ENCODE peak calls at places on chromosomes 7 and 10, in four cellular contexts. One of them, this sample, is unnamed.

GRCh38 chr7:11807000-11807399 is 25.0 kb downstream of the THSD7A start:
- DNase-seq in Panc1: no peak
- DNase-seq in tibial nerve: no peak
- DNase-seq in heart left ventricle: no peak
- DNase-seq in this sample: no peak

GRCh38 chr7:150784120-150784736 is 15.9 kb downstream of the TMEM176B start:
- DNase-seq in Panc1: no peak
- DNase-seq in tibial nerve: no peak
- DNase-seq in heart left ventricle: no peak
- DNase-seq in this sample: no peak

GRCh38 chr7:135800560-135800959 is 51.9 kb upstream of the FAM180A start:
- DNase-seq in Panc1: no peak
- DNase-seq in tibial nerve: no peak
- DNase-seq in heart left ventricle: no peak
- DNase-seq in this sample: no peak

GRCh38 chr10:86042161-86042560 is 324.4 kb downstream of the GRID1 start:
- DNase-seq in Panc1: no peak
- DNase-seq in tibial nerve: no peak
- DNase-seq in heart left ventricle: no peak
- DNase-seq in this sample: no peak

GRCh38 chr7:157271991-157272324 is 64.8 kb upstream of the DNAJB6 start:
- DNase-seq in Panc1: no peak
- DNase-seq in tibial nerve: peak; percentile 70
- DNase-seq in heart left ventricle: peak; percentile 46
- DNase-seq in this sample: peak; percentile 70

GRCh38 chr7:44986218-44987053 is 7.6 kb upstream of the MYO1G start:
- DNase-seq in Panc1: peak; percentile 86
- DNase-seq in tibial nerve: peak; percentile 85
- DNase-seq in heart left ventricle: peak; percentile 96
- DNase-seq in this sample: peak; percentile 95

GRCh38 chr10:102241444-102242117 is at the start of gene PITX3:
- DNase-seq in Panc1: peak; percentile 69
- DNase-seq in tibial nerve: peak; percentile 88
- DNase-seq in heart left ventricle: peak; percentile 94
- DNase-seq in this sample: peak; percentile 90

GRCh38 chr7:155291045-155291530 is 6.6 kb upstream of the INSIG1 start:
- DNase-seq in Panc1: no peak
- DNase-seq in tibial nerve: no peak
- DNase-seq in heart left ventricle: no peak
- DNase-seq in this sample: peak; percentile 77

GRCh38 chr10:75476569-75476968 is 45.1 kb downstream of the LRMDA start:
- DNase-seq in Panc1: no peak
- DNase-seq in tibial nerve: no peak
- DNase-seq in heart left ventricle: no peak
- DNase-seq in this sample: no peak

GRCh38 chr10:127952575-127952869 is 45.6 kb downstream of the PTPRE start:
- DNase-seq in Panc1: no peak
- DNase-seq in tibial nerve: no peak
- DNase-seq in heart left ventricle: no peak
- DNase-seq in this sample: no peak

GRCh38 chr10:47322300-47323061 is at the start of gene GDF2:
- DNase-seq in Panc1: no peak
- DNase-seq in tibial nerve: no peak
- DNase-seq in heart left ventricle: no peak
- DNase-seq in this sample: no peak

GRCh38 chr10:23432161-23432560 is 6.7 kb upstream of the OTUD1 start:
- DNase-seq in Panc1: no peak
- DNase-seq in tibial nerve: no peak
- DNase-seq in heart left ventricle: no peak
- DNase-seq in this sample: no peak

GRCh38 chr7:155830961-155831806 is 18.9 kb upstream of the SHH start:
- DNase-seq in Panc1: no peak
- DNase-seq in tibial nerve: no peak
- DNase-seq in heart left ventricle: no peak
- DNase-seq in this sample: no peak

GRCh38 chr10:31426425-31426824 is 107.4 kb downstream of the ZEB1 start:
- DNase-seq in Panc1: peak; percentile 41
- DNase-seq in tibial nerve: no peak
- DNase-seq in heart left ventricle: no peak
- DNase-seq in this sample: no peak

GRCh38 chr10:60299961-60300883 is 89.5 kb downstream of the ANK3 start:
- DNase-seq in Panc1: no peak
- DNase-seq in tibial nerve: no peak
- DNase-seq in heart left ventricle: peak; percentile 58
- DNase-seq in this sample: peak; percentile 24

GRCh38 chr10:11901036-11901301 is 77.8 kb downstream of the PROSER2 start:
- DNase-seq in Panc1: no peak
- DNase-seq in tibial nerve: no peak
- DNase-seq in heart left ventricle: no peak
- DNase-seq in this sample: no peak

GRCh38 chr7:159195926-159196325 is 51.3 kb upstream of the VIPR2 start:
- DNase-seq in Panc1: no peak
- DNase-seq in tibial nerve: no peak
- DNase-seq in heart left ventricle: no peak
- DNase-seq in this sample: no peak

GRCh38 chr10:12241810-12242529 is 46.0 kb downstream of the CDC123 start:
- DNase-seq in Panc1: no peak
- DNase-seq in tibial nerve: no peak
- DNase-seq in heart left ventricle: peak; percentile 54
- DNase-seq in this sample: no peak

GRCh38 chr10:44862006-44862751 is 49.0 kb upstream of the TMEM72 start:
- DNase-seq in Panc1: no peak
- DNase-seq in tibial nerve: no peak
- DNase-seq in heart left ventricle: no peak
- DNase-seq in this sample: no peak

GRCh38 chr7:18974803-18975202 is 142.6 kb downstream of the TWIST1 start:
- DNase-seq in Panc1: no peak
- DNase-seq in tibial nerve: no peak
- DNase-seq in heart left ventricle: no peak
- DNase-seq in this sample: no peak

GRCh38 chr7:108261560-108262255 is 131.5 kb upstream of the LAMB4 start:
- DNase-seq in Panc1: no peak
- DNase-seq in tibial nerve: no peak
- DNase-seq in heart left ventricle: no peak
- DNase-seq in this sample: no peak

GRCh38 chr7:29400435-29400834 is 163.2 kb upstream of the PRR15 start:
- DNase-seq in Panc1: no peak
- DNase-seq in tibial nerve: no peak
- DNase-seq in heart left ventricle: no peak
- DNase-seq in this sample: no peak

GRCh38 chr10:76942556-76943416 is 694.8 kb downstream of the KCNMA1 start:
- DNase-seq in Panc1: no peak
- DNase-seq in tibial nerve: no peak
- DNase-seq in heart left ventricle: no peak
- DNase-seq in this sample: no peak

GRCh38 chr10:93386496-93387369 is 95.4 kb downstream of the MYOF start:
- DNase-seq in Panc1: no peak
- DNase-seq in tibial nerve: no peak
- DNase-seq in heart left ventricle: peak; percentile 21
- DNase-seq in this sample: no peak

GRCh38 chr10:113882240-113882639 is 27.8 kb downstream of the NHLRC2 start:
- DNase-seq in Panc1: no peak
- DNase-seq in tibial nerve: no peak
- DNase-seq in heart left ventricle: no peak
- DNase-seq in this sample: no peak
- H3K27ac ChIP-seq in Panc1: no peak overlapping the region
- H3K27ac ChIP-seq in tibial nerve: no peak overlapping the region
- H3K27ac ChIP-seq in heart left ventricle: no peak overlapping the region
- H3K27ac ChIP-seq in this sample: no peak overlapping the region

GRCh38 chr7:15905251-15906040 is 219.0 kb upstream of the MEOX2 start:
- DNase-seq in Panc1: no peak
- DNase-seq in tibial nerve: no peak
- DNase-seq in heart left ventricle: no peak
- DNase-seq in this sample: no peak

GRCh38 chr7:15906436-15906835 is 220.0 kb upstream of the MEOX2 start:
- DNase-seq in Panc1: no peak
- DNase-seq in tibial nerve: no peak
- DNase-seq in heart left ventricle: no peak
- DNase-seq in this sample: no peak
- H3K27me3 ChIP-seq in Panc1: no peaks in the 10 kb centered on the region
- H3K27me3 ChIP-seq in tibial nerve: no peaks in the 10 kb centered on the region
- H3K27me3 ChIP-seq in heart left ventricle: no peaks in the 10 kb centered on the region
- H3K27me3 ChIP-seq in this sample: no peaks in the 10 kb centered on the region

GRCh38 chr10:119666709-119667004 is 15.5 kb downstream of the BAG3 start:
- DNase-seq in Panc1: no peak
- DNase-seq in tibial nerve: no peak
- DNase-seq in heart left ventricle: no peak
- DNase-seq in this sample: no peak

GRCh38 chr10:119669331-119669730 is 18.2 kb downstream of the BAG3 start:
- DNase-seq in Panc1: no peak
- DNase-seq in tibial nerve: no peak
- DNase-seq in heart left ventricle: no peak
- DNase-seq in this sample: no peak

GRCh38 chr10:119667562-119668328 is 16.6 kb downstream of the BAG3 start:
- DNase-seq in Panc1: peak; percentile 85
- DNase-seq in tibial nerve: peak; percentile 51
- DNase-seq in heart left ventricle: peak; percentile 77
- DNase-seq in this sample: peak; percentile 89

GRCh38 chr10:119669975-119670640 is 18.9 kb downstream of the BAG3 start:
- DNase-seq in Panc1: no peak
- DNase-seq in tibial nerve: no peak
- DNase-seq in heart left ventricle: no peak
- DNase-seq in this sample: no peak

DNA sequence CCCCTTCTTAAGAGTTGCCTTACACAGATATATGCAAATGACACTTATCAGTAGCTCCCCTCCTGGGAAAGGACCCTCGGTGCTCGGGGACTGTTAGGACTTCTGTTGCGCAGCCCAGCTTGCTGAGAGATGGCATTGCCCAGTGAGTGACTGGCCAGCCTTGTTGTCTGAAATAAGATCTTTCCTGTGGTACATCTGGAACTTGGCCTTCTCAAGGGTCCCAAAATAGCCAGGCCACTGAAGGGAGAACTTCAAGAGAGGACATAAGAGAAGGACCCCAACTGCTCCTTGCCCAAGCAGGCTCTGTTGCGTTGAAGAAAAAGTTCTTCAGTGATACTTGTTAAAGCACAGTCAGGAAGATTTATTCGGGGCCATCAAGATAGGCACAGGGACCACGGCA is 17.3 kb downstream of the BAG3 start:
- DNase-seq in Panc1: no peak
- DNase-seq in tibial nerve: no peak
- DNase-seq in heart left ventricle: no peak
- DNase-seq in this sample: no peak
- H3K4me1 ChIP-seq in Panc1: peaks cover 85% of the 10 kb centered on the region
- H3K4me1 ChIP-seq in tibial nerve: no peaks in the 10 kb centered on the region
- H3K4me1 ChIP-seq in heart left ventricle: peaks cover 64% of the 10 kb centered on the region
- H3K4me1 ChIP-seq in this sample: peaks cover 27% of the 10 kb centered on the region

GRCh38 chr10:98528166-98528784 is 81.5 kb upstream of the HPS1 start:
- DNase-seq in Panc1: no peak
- DNase-seq in tibial nerve: no peak
- DNase-seq in heart left ventricle: no peak
- DNase-seq in this sample: no peak
- H3K27ac ChIP-seq in Panc1: no peak overlapping the region
- H3K27ac ChIP-seq in tibial nerve: no peak overlapping the region
- H3K27ac ChIP-seq in heart left ventricle: no peak overlapping the region
- H3K27ac ChIP-seq in this sample: no peak overlapping the region

GRCh38 chr7:69457912-69458491 is 140.3 kb upstream of the AUTS2 start:
- DNase-seq in Panc1: no peak
- DNase-seq in tibial nerve: no peak
- DNase-seq in heart left ventricle: peak; percentile 84
- DNase-seq in this sample: no peak
- H3K27me3 ChIP-seq in Panc1: no peaks in the 10 kb centered on the region
- H3K27me3 ChIP-seq in tibial nerve: no peaks in the 10 kb centered on the region
- H3K27me3 ChIP-seq in heart left ventricle: no peaks in the 10 kb centered on the region
- H3K27me3 ChIP-seq in this sample: no peaks in the 10 kb centered on the region

GRCh38 chr10:62632071-62632809 is 172.3 kb upstream of the ADO start:
- DNase-seq in Panc1: no peak
- DNase-seq in tibial nerve: no peak
- DNase-seq in heart left ventricle: peak; percentile 72
- DNase-seq in this sample: no peak
- H3K4me1 ChIP-seq in Panc1: peaks cover 6% of the 10 kb centered on the region
- H3K4me1 ChIP-seq in tibial nerve: no peaks in the 10 kb centered on the region
- H3K4me1 ChIP-seq in heart left ventricle: peaks cover 11% of the 10 kb centered on the region
- H3K4me1 ChIP-seq in this sample: peaks cover 22% of the 10 kb centered on the region

DNA sequence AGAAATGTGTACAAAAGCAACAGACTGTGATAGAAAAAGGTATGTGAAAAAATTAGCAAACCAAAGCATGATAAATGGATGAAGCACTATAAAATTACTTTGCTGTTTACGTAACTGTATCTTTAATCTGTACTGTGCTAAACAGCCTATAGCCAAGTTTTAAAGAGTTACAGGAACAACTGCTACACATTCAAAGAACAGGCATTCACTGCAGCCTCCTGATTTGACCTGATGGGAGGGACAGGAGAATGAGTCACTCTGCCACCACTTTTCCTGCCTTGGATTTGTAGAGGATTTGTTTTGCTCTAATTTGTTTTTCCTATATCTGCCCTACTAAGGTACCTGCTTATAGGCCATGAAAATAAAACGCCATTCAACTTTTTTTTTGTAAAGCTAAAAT is 116.1 kb downstream of the FANK1 start:
- DNase-seq in Panc1: no peak
- DNase-seq in tibial nerve: no peak
- DNase-seq in heart left ventricle: no peak
- DNase-seq in this sample: no peak
- H3K27ac ChIP-seq in Panc1: no peak overlapping the region
- H3K27ac ChIP-seq in tibial nerve: no peak overlapping the region
- H3K27ac ChIP-seq in heart left ventricle: no peak overlapping the region
- H3K27ac ChIP-seq in this sample: no peak overlapping the region

DNA sequence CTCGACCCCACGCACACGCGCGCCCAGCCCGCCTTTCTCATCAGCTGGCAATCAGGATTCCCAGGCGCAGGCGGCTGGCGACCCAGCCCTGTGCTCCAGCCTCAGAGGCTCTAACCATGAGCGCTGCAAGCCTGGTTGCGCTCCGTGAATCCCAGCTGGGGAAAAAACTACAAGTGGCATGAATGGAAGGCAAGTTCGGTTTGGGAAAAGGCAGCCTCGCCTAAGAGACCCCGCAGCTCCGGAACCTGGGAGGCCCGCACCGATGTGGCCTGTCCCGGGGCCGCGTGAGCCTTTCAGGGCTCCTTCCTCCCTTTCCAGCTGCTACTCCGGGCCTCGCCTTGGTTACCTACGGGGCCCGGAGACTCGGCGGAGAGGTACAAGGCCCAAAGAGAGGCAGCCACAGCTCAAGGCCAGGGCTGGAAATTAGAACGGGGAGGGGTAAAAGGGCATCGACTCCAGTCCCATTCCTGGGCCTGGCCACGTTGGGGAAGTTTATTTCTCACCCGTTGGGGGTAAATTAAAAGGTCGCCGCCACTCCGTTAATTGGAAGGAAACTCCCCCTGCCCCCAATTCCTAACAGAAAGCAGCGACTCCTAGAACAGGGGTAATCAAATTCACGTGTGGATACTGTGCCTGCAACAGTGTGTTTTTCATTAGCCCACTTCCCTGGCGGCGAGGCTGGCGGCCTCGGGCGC is 1.3 kb upstream of the HOXA9 start:
- DNase-seq in Panc1: no peak
- DNase-seq in tibial nerve: no peak
- DNase-seq in heart left ventricle: no peak
- DNase-seq in this sample: peak; percentile 86
- H3K27me3 ChIP-seq in Panc1: no peaks in the 10 kb centered on the region
- H3K27me3 ChIP-seq in tibial nerve: peaks cover 95% of the 10 kb centered on the region
- H3K27me3 ChIP-seq in heart left ventricle: peaks cover 99% of the 10 kb centered on the region
- H3K27me3 ChIP-seq in this sample: no peaks in the 10 kb centered on the region

GRCh38 chr10:71235808-71236207 is 23.4 kb downstream of the UNC5B start:
- DNase-seq in Panc1: no peak
- DNase-seq in tibial nerve: no peak
- DNase-seq in heart left ventricle: no peak
- DNase-seq in this sample: no peak
- H3K4me1 ChIP-seq in Panc1: no peaks in the 10 kb centered on the region
- H3K4me1 ChIP-seq in tibial nerve: no peaks in the 10 kb centered on the region
- H3K4me1 ChIP-seq in heart left ventricle: peaks cover 99% of the 10 kb centered on the region
- H3K4me1 ChIP-seq in this sample: peaks cover 11% of the 10 kb centered on the region